ENCODE peak calls at places on chromosome 12, in eight cellular contexts. C is mucosa of descending colon, O is cardiac muscle cell, D is GM13977, Y is dorsolateral prefrontal cortex, F is neural crest cell, V is adrenal gland, W is A549. P is an unnamed sample.

GRCh38 chr12:120515496-120515895 is 13.5 kb downstream of the COQ5 start:
- DNase-seq in Y (no peak), O (no peak), W (no peak), C (no peak), D (no peak), F (no peak), V (no peak), P (no peak)

GRCh38 chr12:71356569-71356968 is 83.0 kb upstream of the LGR5 start:
- DNase-seq in D (no peak), O (no peak), C (no peak), F (no peak), V (no peak), W (no peak), Y (no peak), P (no peak)

GRCh38 chr12:89225401-89225800 is 126.9 kb downstream of the DUSP6 start:
- DNase-seq in C (no peak), F (no peak), Y (no peak), D (peak; percentile 39), V (no peak), O (no peak), W (no peak), P (no peak)

GRCh38 chr12:57739387-57739786 is 845 bp upstream of the AGAP2 start:
- DNase-seq in Y (no peak), O (no peak), F (no peak), C (no peak), W (no peak), D (no peak), V (no peak), P (no peak)

GRCh38 chr12:33323823-33324222 is 115.8 kb downstream of the SYT10 start:
- DNase-seq in D (no peak), O (no peak), V (no peak), Y (no peak), F (no peak), W (no peak), C (no peak), P (no peak)

GRCh38 chr12:113052326-113052725 is 4.2 kb upstream of the DTX1 start:
- DNase-seq in Y (no peak), C (no peak), O (no peak), W (no peak), F (no peak), V (no peak), D (no peak), P (no peak)

GRCh38 chr12:62211510-62211909 is 48.7 kb upstream of the USP15 start:
- DNase-seq in O (no peak), V (no peak), Y (no peak), C (no peak), D (no peak), F (no peak), W (no peak), P (no peak)

GRCh38 chr12:3658327-3659163 is 94.4 kb downstream of the CRACR2A start:
- DNase-seq in W (no peak), V (no peak), F (peak; percentile 53), C (peak; percentile 40), Y (no peak), D (peak; percentile 60), O (peak; percentile 71), P (no peak)

GRCh38 chr12:55847033-55847432 is 4.3 kb upstream of the MMP19 start:
- DNase-seq in O (no peak), F (no peak), Y (no peak), D (no peak), V (no peak), C (no peak), W (no peak), P (no peak)

GRCh38 chr12:53798575-53798974 is 46.8 kb upstream of the CISTR start:
- DNase-seq in V (no peak), F (no peak), C (no peak), O (no peak), D (peak; percentile 12), W (peak; percentile 19), Y (peak; percentile 21), P (no peak)

GRCh38 chr12:52497975-52498374 is 4.9 kb upstream of the KRT6A start:
- DNase-seq in Y (no peak), F (no peak), V (no peak), C (no peak), W (no peak), O (no peak), D (no peak), P (no peak)

GRCh38 chr12:12441891-12442461 is 85.1 kb downstream of the BORCS5 start:
- DNase-seq in C (no peak), O (peak; percentile 50), V (no peak), Y (no peak), D (peak; percentile 38), W (no peak), F (no peak), P (no peak)

GRCh38 chr12:122001379-122002209 is 20.1 kb upstream of the BCL7A start:
- DNase-seq in C (no peak), W (no peak), F (no peak), Y (no peak), D (no peak), O (no peak), V (no peak), P (no peak)

GRCh38 chr12:76608070-76608469 is 48.5 kb upstream of the OSBPL8 start:
- DNase-seq in Y (no peak), F (no peak), O (no peak), D (no peak), W (no peak), C (no peak), V (no peak), P (no peak)

GRCh38 chr12:9935026-9935425 is 2.9 kb upstream of the CLEC2A start:
- DNase-seq in F (no peak), C (no peak), O (no peak), D (no peak), V (no peak), W (no peak), Y (no peak), P (no peak)

GRCh38 chr12:132056320-132056719 is 87.8 kb downstream of the DDX51 start:
- DNase-seq in W (no peak), Y (no peak), F (no peak), D (no peak), O (no peak), V (no peak), C (no peak), P (no peak)

GRCh38 chr12:132046561-132046960 is 96.8 kb downstream of the EP400 start:
- DNase-seq in V (no peak), O (no peak), F (no peak), W (no peak), D (no peak), C (no peak), Y (no peak), P (no peak)

GRCh38 chr12:121144416-121144914 is 11.8 kb downstream of the P2RX7 start:
- DNase-seq in W (no peak), V (peak; percentile 61), F (no peak), O (no peak), Y (no peak), C (no peak), D (no peak), P (no peak)

GRCh38 chr12:62848418-62848817 is 86.5 kb downstream of the PPM1H start:
- DNase-seq in Y (no peak), D (no peak), W (peak; percentile 82), C (no peak), F (no peak), O (no peak), V (no peak), P (no peak)

GRCh38 chr12:57899010-57899662 is 42.2 kb upstream of the ATP23 start:
- DNase-seq in D (peak; percentile 83), C (peak; percentile 55), F (no peak), Y (no peak), V (peak; percentile 86), W (no peak), O (no peak), P (no peak)

GRCh38 chr12:49054524-49054923 is 6.1 kb downstream of the KMT2D start:
- DNase-seq in W (no peak), Y (no peak), F (no peak), D (no peak), V (no peak), C (no peak), O (no peak), P (no peak)

GRCh38 chr12:49055092-49055491 is 5.5 kb downstream of the KMT2D start:
- DNase-seq in O (no peak), V (no peak), Y (no peak), W (no peak), C (no peak), D (no peak), F (no peak), P (no peak)

GRCh38 chr12:49054096-49054495 is 6.5 kb downstream of the KMT2D start:
- DNase-seq in Y (no peak), O (no peak), V (no peak), W (no peak), F (no peak), C (no peak), D (no peak), P (no peak)

GRCh38 chr12:49057888-49058287 is 2.7 kb downstream of the KMT2D start:
- DNase-seq in F (no peak), O (no peak), C (no peak), D (no peak), W (no peak), V (no peak), Y (no peak), P (no peak)

GRCh38 chr12:49055978-49056754 is 4.4 kb downstream of the KMT2D start:
- DNase-seq in O (peak; percentile 56), V (peak; percentile 88), F (peak; percentile 23), C (no peak), D (peak; percentile 91), Y (no peak), W (peak; percentile 75), P (peak; percentile 76)
- TF ChIP-seq CTCF in O (no peak), V (no peak), F (no peak), C (no peak), D (no peak), Y (no peak), W (no peak), P (no peak)

GRCh38 chr12:29983917-29984316 is 200.2 kb upstream of the TMTC1 start:
- DNase-seq in Y (no peak), D (no peak), F (no peak), V (no peak), C (no peak), W (no peak), O (no peak), P (no peak)

GRCh38 chr12:29980304-29980703 is 196.6 kb upstream of the TMTC1 start:
- DNase-seq in W (no peak), F (no peak), D (no peak), C (no peak), V (no peak), Y (no peak), O (no peak), P (no peak)
- TF ChIP-seq CTCF in W (no peak), F (no peak), D (no peak), C (no peak), V (no peak), Y (no peak), O (no peak), P (no peak)

DNA sequence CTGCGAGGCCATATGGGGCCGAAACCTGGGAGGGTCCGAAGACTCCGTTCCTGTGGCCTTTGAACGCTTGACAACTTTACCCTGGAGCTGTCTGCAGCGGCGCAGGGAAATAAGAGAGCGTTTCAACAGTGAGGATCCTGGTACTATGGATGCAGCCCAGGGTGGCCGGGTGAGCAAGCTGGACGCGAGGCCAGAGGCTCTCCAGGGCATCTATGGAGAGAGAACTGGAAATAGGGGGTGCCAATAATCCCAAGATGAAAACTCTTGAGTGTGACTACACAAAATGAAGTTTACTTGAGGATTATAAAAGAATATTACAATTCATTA is 1.1 kb upstream of the ABCC9 start:
- DNase-seq in O (no peak), V (no peak), W (no peak), F (no peak), D (no peak), Y (no peak), C (no peak), P (no peak)
- TF ChIP-seq CTCF in O (no peak), V (no peak), W (no peak), F (no peak), D (no peak), Y (no peak), C (no peak), P (no peak)

GRCh38 chr12:109764123-109764522 is 50.5 kb downstream of the FAM222A start:
- DNase-seq in Y (peak; percentile 10), O (no peak), V (peak; percentile 47), F (no peak), W (no peak), C (no peak), D (no peak), P (no peak)
- TF ChIP-seq CTCF in Y (no peak), O (no peak), V (no peak), F (peak; percentile 44), W (peak; percentile 22), C (no peak), D (no peak), P (no peak)

P was measured in D721Med.